ENCODE peak calls at places on chromosomes 2 and 18, in six cellular contexts. S, Y, P, R, Q and O are unnamed samples.

GRCh38 chr2:44197806-44198205 is 29.1 kb downstream of the PPM1B start:
- DNase-seq in S (no peak), Y (no peak), P (no peak), R (no peak), Q (peak), O (no peak)

GRCh38 chr2:16135913-16136310 is 195.6 kb downstream of the MYCN start:
- DNase-seq in S (no peak), Y (no peak), P (no peak), R (no peak), Q (no peak), O (no peak)

GRCh38 chr2:29000481-29000880 is 19.4 kb downstream of the TOGARAM2 start:
- DNase-seq in S (no peak), Y (no peak), P (no peak), R (no peak), Q (no peak), O (peak)

GRCh38 chr2:186648130-186648529 is 45.7 kb upstream of the FAM171B start:
- DNase-seq in S (no peak), Y (no peak), P (no peak), R (no peak), Q (no peak), O (no peak)

GRCh38 chr2:212940816-212941215 is 210.6 kb downstream of the IKZF2 start:
- DNase-seq in S (peak), Y (peak), P (peak), R (no peak), Q (peak), O (no peak)

GRCh38 chr2:79776461-79777146 is 263.8 kb downstream of the CTNNA2 start:
- DNase-seq in S (no peak), Y (no peak), P (no peak), R (no peak), Q (no peak), O (no peak)

GRCh38 chr2:45814951-45815621 is 163.6 kb downstream of the PRKCE start:
- DNase-seq in S (no peak), Y (peak), P (no peak), R (no peak), Q (no peak), O (no peak)

GRCh38 chr18:3269241-3269640 is 7.3 kb downstream of the MYL12B start:
- DNase-seq in S (no peak), Y (no peak), P (no peak), R (no peak), Q (no peak), O (no peak)

GRCh38 chr18:54416459-54416858 is 58.8 kb downstream of the C18orf54 start:
- DNase-seq in S (no peak), Y (peak), P (no peak), R (peak), Q (no peak), O (no peak)

GRCh38 chr2:223801702-223802101 is 35.7 kb downstream of the AP1S3 start:
- DNase-seq in S (no peak), Y (no peak), P (no peak), R (no peak), Q (no peak), O (no peak)

GRCh38 chr18:35089382-35089781 is 48.2 kb downstream of the MAPRE2 start:
- DNase-seq in S (no peak), Y (no peak), P (no peak), R (no peak), Q (no peak), O (no peak)